ENCODE peak calls at places on chromosomes 1 and 21, in eight cellular contexts. O is right atrium auricular region; R is MCF 10A; N is GM20000; W is cardiac muscle cell; E is CD8-positive, alpha-beta T cell; F is A549; V is esophagus squamous epithelium. B is an unnamed sample.

GRCh38 chr1:179881642-179882252 is 338 bp upstream of the TOR1AIP1 start:
- DNase-seq in O (peak), R (peak), N (no peak), W (no peak), E (no peak), F (peak), V (no peak), B (no peak)

GRCh38 chr1:226526801-226527595 is 21.6 kb upstream of the STUM start:
- DNase-seq in O (no peak), R (peak), N (no peak), W (peak), E (no peak), F (no peak), V (no peak), B (no peak)

GRCh38 chr21:44094832-44095231 is 12.4 kb upstream of the PWP2 start:
- DNase-seq in O (no peak), R (no peak), N (no peak), W (no peak), E (no peak), F (no peak), V (no peak), B (no peak)

GRCh38 chr1:87252406-87252805 is 76.3 kb upstream of the LMO4 start:
- DNase-seq in O (no peak), R (peak), N (no peak), W (no peak), E (no peak), F (no peak), V (no peak), B (no peak)

GRCh38 chr1:203599875-203600781 is 26.5 kb upstream of the ATP2B4 start:
- DNase-seq in O (no peak), R (no peak), N (no peak), W (no peak), E (no peak), F (no peak), V (no peak), B (no peak)

GRCh38 chr1:11961230-11961629 is 19.0 kb upstream of the MFN2 start:
- DNase-seq in O (no peak), R (peak), N (no peak), W (no peak), E (no peak), F (no peak), V (no peak), B (no peak)

GRCh38 chr1:204076891-204077290 is 4.0 kb downstream of the SOX13 start:
- DNase-seq in O (no peak), R (no peak), N (no peak), W (no peak), E (no peak), F (no peak), V (no peak), B (no peak)

GRCh38 chr1:110829955-110830553 is 42.9 kb upstream of the CD53 start:
- DNase-seq in O (no peak), R (peak), N (peak), W (peak), E (no peak), F (peak), V (no peak), B (no peak)

GRCh38 chr1:214261206-214262123 is 19.5 kb upstream of the SMYD2 start:
- DNase-seq in O (peak), R (peak), N (peak), W (peak), E (peak), F (peak), V (no peak), B (peak)

GRCh38 chr1:30417701-30418425 is 305.5 kb downstream of the MATN1 start:
- DNase-seq in O (peak), R (no peak), N (no peak), W (no peak), E (peak), F (no peak), V (no peak), B (no peak)

GRCh38 chr1:172172267-172172880 is 248.1 kb upstream of the C1orf105 start:
- DNase-seq in O (no peak), R (no peak), N (no peak), W (no peak), E (no peak), F (no peak), V (no peak), B (no peak)

GRCh38 chr1:239457491-239458488 is 71.4 kb downstream of the CHRM3 start:
- DNase-seq in O (no peak), R (no peak), N (no peak), W (no peak), E (no peak), F (no peak), V (no peak), B (no peak)

GRCh38 chr1:8443558-8444194 is 125.8 kb downstream of the SLC45A1 start:
- DNase-seq in O (no peak), R (no peak), N (no peak), W (no peak), E (no peak), F (no peak), V (no peak), B (no peak)

GRCh38 chr1:8816306-8816705 is 1.1 kb downstream of the RERE start:
- DNase-seq in O (no peak), R (peak), N (no peak), W (no peak), E (no peak), F (no peak), V (no peak), B (no peak)

GRCh38 chr1:111875640-111876039 is 113.8 kb downstream of the KCND3 start:
- DNase-seq in O (no peak), R (no peak), N (no peak), W (no peak), E (no peak), F (no peak), V (no peak), B (no peak)

DNA sequence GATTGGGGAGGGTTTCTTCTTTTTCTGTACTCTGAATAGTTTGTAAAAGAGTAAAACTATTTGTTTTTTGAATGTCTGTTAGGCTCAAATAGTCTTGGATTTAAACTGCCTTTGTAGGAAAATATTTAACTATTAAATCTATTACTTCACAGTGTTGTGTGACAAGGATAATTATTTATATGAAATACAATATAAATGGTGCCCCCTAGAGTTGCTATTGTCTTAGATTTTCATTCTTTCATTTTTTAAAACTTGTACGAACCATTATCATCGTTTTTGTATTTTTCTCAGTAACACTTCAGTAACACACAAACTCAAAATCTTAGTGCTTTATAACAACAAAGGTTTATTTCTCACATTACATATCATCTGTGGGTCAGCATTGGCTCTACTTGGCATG is 37.4 kb downstream of the C1orf185 start:
- DNase-seq in O (no peak), R (no peak), N (no peak), W (no peak), E (no peak), F (no peak), V (no peak), B (no peak)
- TF ChIP-seq CTCF in O (no peak), R (peak), N (no peak), W (peak), E (no peak), F (peak), V (no peak), B (no peak)

GRCh38 chr1:228457017-228457395 is 30.2 kb upstream of the RNF187 start:
- DNase-seq in O (no peak), R (no peak), N (no peak), W (no peak), E (no peak), F (no peak), V (no peak), B (no peak)

GRCh38 chr1:228456252-228457016 is 30.7 kb upstream of the RNF187 start:
- DNase-seq in O (no peak), R (no peak), N (no peak), W (no peak), E (no peak), F (no peak), V (no peak), B (no peak)

GRCh38 chr1:228454238-228454637 is 32.9 kb upstream of the RNF187 start:
- DNase-seq in O (no peak), R (no peak), N (no peak), W (no peak), E (no peak), F (no peak), V (no peak), B (no peak)

GRCh38 chr1:228457396-228458176 is 29.6 kb upstream of the RNF187 start:
- DNase-seq in O (peak), R (peak), N (peak), W (peak), E (peak), F (peak), V (peak), B (peak)

GRCh38 chr1:228455715-228456114 is 31.5 kb upstream of the RNF187 start:
- DNase-seq in O (no peak), R (peak), N (no peak), W (no peak), E (no peak), F (no peak), V (no peak), B (no peak)
- TF ChIP-seq CTCF in O (no peak), R (peak), N (no peak), W (peak), E (no peak), F (no peak), V (no peak), B (no peak)

GRCh38 chr1:56709269-56709880 is 64.3 kb downstream of the PRKAA2 start:
- DNase-seq in O (no peak), R (peak), N (peak), W (peak), E (no peak), F (peak), V (no peak), B (no peak)
- TF ChIP-seq CTCF in O (peak), R (peak), N (peak), W (peak), E (peak), F (peak), V (peak), B (no peak)

GRCh38 chr1:160083968-160084770 is 2.8 kb downstream of the KCNJ9 start:
- DNase-seq in O (no peak), R (no peak), N (peak), W (peak), E (peak), F (peak), V (no peak), B (peak)
- TF ChIP-seq CTCF in O (peak), R (peak), N (peak), W (peak), E (peak), F (peak), V (peak), B (no peak)

GRCh38 chr1:85074365-85074964 is 26.2 kb upstream of the MCOLN3 start:
- DNase-seq in O (no peak), R (no peak), N (no peak), W (no peak), E (no peak), F (no peak), V (no peak), B (no peak)

DNA sequence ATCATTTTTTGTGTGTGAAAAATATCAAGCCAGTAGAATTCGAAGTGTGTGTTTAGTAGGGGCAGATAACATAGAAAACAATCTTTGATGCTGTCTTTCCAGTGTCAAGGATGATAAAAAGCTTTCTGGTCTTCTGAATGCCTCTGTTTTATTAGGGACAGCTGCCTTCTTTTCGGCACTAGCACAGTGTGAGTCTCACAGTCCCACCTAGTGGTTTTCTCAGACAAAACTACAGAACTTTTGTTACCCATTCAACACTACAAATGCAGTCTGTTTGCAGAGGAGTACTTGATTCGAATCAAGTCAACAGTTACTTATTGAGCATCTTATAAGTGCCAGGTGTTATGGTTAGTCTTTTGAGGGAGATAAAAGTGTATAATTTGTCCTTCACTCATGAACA is 30.6 kb upstream of the MCOLN3 start:
- DNase-seq in O (no peak), R (peak), N (no peak), W (peak), E (no peak), F (no peak), V (no peak), B (no peak)
- TF ChIP-seq CTCF in O (no peak), R (no peak), N (no peak), W (peak), E (no peak), F (no peak), V (no peak), B (no peak)

GRCh38 chr1:41423511-41424191 is 60.8 kb downstream of the EDN2 start:
- DNase-seq in O (no peak), R (no peak), N (peak), W (no peak), E (no peak), F (no peak), V (no peak), B (no peak)
- TF ChIP-seq CTCF in O (no peak), R (no peak), N (no peak), W (peak), E (no peak), F (no peak), V (no peak), B (no peak)

GRCh38 chr1:66360285-66360724 is 173.6 kb upstream of the SGIP1 start:
- DNase-seq in O (no peak), R (no peak), N (no peak), W (no peak), E (no peak), F (no peak), V (no peak), B (no peak)
- TF ChIP-seq CTCF in O (no peak), R (no peak), N (peak), W (peak), E (peak), F (peak), V (no peak), B (no peak)

DNA sequence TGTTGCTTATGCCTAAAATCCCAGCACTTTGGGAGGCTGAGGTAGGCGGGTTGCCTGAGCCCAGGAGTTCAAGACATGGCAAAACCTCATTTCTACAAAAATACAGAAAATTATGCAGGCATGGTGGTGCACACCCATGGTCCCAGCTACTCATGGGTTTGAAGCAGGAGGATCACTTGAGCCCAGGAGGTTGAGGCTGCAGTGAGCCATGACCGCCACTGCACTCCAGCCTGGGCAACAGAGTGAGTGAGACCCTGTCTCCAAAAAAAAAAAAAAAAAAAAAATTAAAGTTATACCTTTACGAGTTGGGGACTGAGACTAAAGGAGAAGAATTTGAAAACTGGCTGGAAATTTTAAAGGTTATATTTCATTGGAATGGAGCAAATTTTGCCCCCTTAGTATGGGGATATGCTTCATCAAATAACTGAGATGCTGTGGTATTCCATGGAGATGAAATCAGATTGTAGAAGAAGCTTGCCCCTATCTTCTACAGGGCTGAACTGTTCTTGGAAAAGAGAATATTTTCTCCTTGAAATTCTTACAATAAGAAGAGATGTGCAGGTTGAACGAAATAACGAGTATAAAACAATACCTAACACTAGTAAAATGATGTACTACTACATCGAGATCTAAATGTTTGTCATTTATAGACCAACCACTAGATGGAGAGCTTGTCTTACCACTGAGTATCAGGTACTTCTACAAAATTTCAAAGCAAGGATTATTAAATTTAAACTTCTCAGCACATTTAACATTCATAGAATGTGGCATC is 34.9 kb upstream of the SCYL3 start:
- DNase-seq in O (no peak), R (peak), N (no peak), W (peak), E (no peak), F (no peak), V (no peak), B (no peak)
- TF ChIP-seq CTCF in O (peak), R (peak), N (peak), W (peak), E (peak), F (peak), V (peak), B (peak)

GRCh38 chr1:156626079-156626438 is 6.8 kb downstream of the HAPLN2 start:
- DNase-seq in O (no peak), R (no peak), N (no peak), W (no peak), E (no peak), F (no peak), V (no peak), B (no peak)
- TF ChIP-seq CTCF in O (no peak), R (no peak), N (no peak), W (no peak), E (peak), F (no peak), V (no peak), B (no peak)